ENCODE peak calls at places on chromosomes 13 and 19, in eight cellular contexts. P, J, M, K, T, G, F and A are unnamed samples.

GRCh38 chr13:71874490-71874889 is 7.5 kb upstream of the DACH1 start:
- DNase-seq in P (no peak), J (no peak), M (no peak), K (no peak), T (no peak), G (no peak), F (no peak), A (no peak)

GRCh38 chr13:79043208-79043607 is 362.8 kb downstream of the RBM26 start:
- DNase-seq in P (no peak), J (no peak), M (no peak), K (no peak), T (no peak), G (no peak), F (peak; percentile 3), A (no peak)

GRCh38 chr13:77544365-77544764 is 8.9 kb downstream of the SCEL start:
- DNase-seq in P (no peak), J (peak; percentile 63), M (no peak), K (no peak), T (peak; percentile 42), G (peak; percentile 81), F (no peak), A (peak; percentile 38)

GRCh38 chr19:44113784-44114390 is 688 bp downstream of the ZNF225 start:
- DNase-seq in P (no peak), J (no peak), M (peak; percentile 27), K (peak; percentile 73), T (peak; percentile 18), G (peak; percentile 8), F (no peak), A (no peak)

GRCh38 chr13:101454767-101455166 is 2.3 kb downstream of the ITGBL1 start:
- DNase-seq in P (no peak), J (no peak), M (peak; percentile 33), K (no peak), T (no peak), G (no peak), F (no peak), A (no peak)

GRCh38 chr13:113146750-113147149 is 11.7 kb upstream of the PROZ start:
- DNase-seq in P (no peak), J (no peak), M (no peak), K (no peak), T (no peak), G (no peak), F (no peak), A (no peak)

GRCh38 chr13:93388701-93389100 is 162.1 kb downstream of the GPC6 start:
- DNase-seq in P (no peak), J (no peak), M (peak; percentile 86), K (no peak), T (no peak), G (no peak), F (no peak), A (no peak)

GRCh38 chr19:40907968-40908735 is 26.1 kb upstream of the CYP2A7 start:
- DNase-seq in P (peak; percentile 22), J (peak; percentile 65), M (no peak), K (peak; percentile 85), T (peak; percentile 22), G (peak; percentile 25), F (no peak), A (no peak)

GRCh38 chr13:44259045-44260042 is 114.3 kb upstream of the SERP2 start:
- DNase-seq in P (no peak), J (peak; percentile 39), M (peak; percentile 66), K (no peak), T (peak; percentile 46), G (no peak), F (no peak), A (peak; percentile 41)

GRCh38 chr13:104015646-104016396 is 949.6 kb upstream of the SLC10A2 start:
- DNase-seq in P (no peak), J (no peak), M (peak; percentile 83), K (no peak), T (no peak), G (no peak), F (no peak), A (no peak)

GRCh38 chr19:32464279-32464678 is 58.7 kb downstream of the DPY19L3 start:
- DNase-seq in P (no peak), J (no peak), M (peak; percentile 10), K (no peak), T (no peak), G (no peak), F (no peak), A (no peak)

GRCh38 chr19:18898533-18899408 is 2.8 kb upstream of the CERS1 start:
- DNase-seq in P (no peak), J (no peak), M (no peak), K (peak; percentile 51), T (no peak), G (no peak), F (no peak), A (no peak)

GRCh38 chr19:47663911-47664771 is 49.1 kb upstream of the EHD2 start:
- DNase-seq in P (peak; percentile 85), J (peak; percentile 61), M (peak; percentile 99), K (no peak), T (peak; percentile 94), G (peak; percentile 77), F (peak; percentile 59), A (peak; percentile 74)

GRCh38 chr19:16320987-16321386 is 3.6 kb upstream of the KLF2 start:
- DNase-seq in P (no peak), J (no peak), M (no peak), K (no peak), T (no peak), G (no peak), F (no peak), A (no peak)

GRCh38 chr13:98397221-98397620 is 179.7 kb downstream of the STK24 start:
- DNase-seq in P (no peak), J (no peak), M (peak; percentile 40), K (no peak), T (no peak), G (no peak), F (no peak), A (no peak)

GRCh38 chr19:17450264-17451075 is 2.0 kb upstream of the TMEM221 start:
- DNase-seq in P (no peak), J (no peak), M (no peak), K (no peak), T (no peak), G (no peak), F (no peak), A (no peak)

GRCh38 chr13:108276060-108276459 is 6.5 kb downstream of the TNFSF13B start:
- DNase-seq in P (no peak), J (peak; percentile 33), M (no peak), K (no peak), T (no peak), G (peak; percentile 27), F (no peak), A (peak; percentile 31)

GRCh38 chr19:18436651-18437478 is 1.1 kb downstream of the ISYNA1 start:
- DNase-seq in P (peak; percentile 71), J (peak; percentile 93), M (peak; percentile 69), K (peak; percentile 94), T (peak; percentile 84), G (peak; percentile 90), F (peak; percentile 57), A (peak; percentile 75)

GRCh38 chr19:58560007-58560887 is 1.8 kb upstream of the UBE2M start:
- DNase-seq in P (no peak), J (peak; percentile 62), M (no peak), K (peak; percentile 78), T (no peak), G (no peak), F (no peak), A (no peak)
- TF ChIP-seq POLR2A in P (no peak), J (no peak), M (no peak), K (no peak), T (no peak), G (no peak), F (no peak), A (no peak)

GRCh38 chr13:95641291-95641811 is 3.2 kb downstream of the DZIP1 start:
- DNase-seq in P (no peak), J (peak; percentile 26), M (peak; percentile 27), K (no peak), T (peak; percentile 27), G (no peak), F (no peak), A (no peak)

GRCh38 chr13:95643814-95644598 is 500 bp downstream of the DZIP1 start:
- DNase-seq in P (no peak), J (peak; percentile 51), M (peak; percentile 35), K (peak; percentile 78), T (peak; percentile 22), G (peak; percentile 17), F (peak; percentile 2), A (no peak)

GRCh38 chr13:95643009-95643408 is 1.5 kb downstream of the DZIP1 start:
- DNase-seq in P (no peak), J (no peak), M (no peak), K (no peak), T (no peak), G (no peak), F (no peak), A (no peak)

GRCh38 chr13:95643471-95643813 is 1.1 kb downstream of the DZIP1 start:
- DNase-seq in P (no peak), J (peak; percentile 23), M (peak; percentile 43), K (no peak), T (peak; percentile 23), G (no peak), F (peak; percentile 6), A (no peak)

DNA sequence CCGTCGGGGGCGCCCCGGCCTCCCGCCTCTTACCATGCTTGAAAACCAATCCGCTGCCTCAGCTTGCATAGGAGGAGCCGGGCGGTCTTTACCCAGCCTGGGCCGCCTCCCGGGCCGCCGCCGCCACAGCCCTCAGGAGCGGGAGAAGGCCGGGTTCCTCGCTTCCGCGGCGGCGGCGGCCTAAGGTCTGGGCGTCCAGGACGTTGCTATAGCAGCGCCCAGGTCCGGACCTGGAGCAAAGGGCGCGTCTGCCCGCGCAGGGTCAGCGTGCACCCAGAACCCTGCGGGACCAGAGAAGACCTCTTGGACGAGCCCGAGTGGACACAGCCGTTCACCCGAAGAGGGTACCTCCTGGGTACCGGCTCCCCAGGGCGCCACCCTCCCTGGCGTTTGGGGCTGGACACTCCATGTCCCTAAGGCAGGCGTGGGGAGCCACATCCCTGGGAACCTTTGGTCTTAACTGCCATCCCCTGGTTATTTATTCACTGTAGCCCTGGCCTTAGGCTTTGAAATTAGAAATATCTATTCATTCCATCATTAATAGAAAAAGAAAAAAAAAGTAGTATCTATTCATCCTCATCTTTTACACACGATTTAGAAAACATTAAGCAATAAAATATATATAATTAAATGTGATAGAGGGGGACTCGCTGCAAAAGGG is 2.4 kb downstream of the DZIP1 start:
- DNase-seq in P (no peak), J (peak; percentile 43), M (peak; percentile 43), K (peak; percentile 76), T (peak; percentile 30), G (peak; percentile 30), F (peak; percentile 44), A (peak; percentile 54)
- H3K4me3 ChIP-seq in P (peak overlapping the region; percentile 72), J (peak overlapping the region; percentile 37), M (peak overlapping the region; percentile 47), K (peak overlapping the region; percentile 26), T (peak overlapping the region; percentile 39), G (peak overlapping the region; percentile 48), F (peak overlapping the region; percentile 50), A (peak overlapping the region; percentile 54)

GRCh38 chr19:4029247-4029614 is 21.7 kb downstream of the PIAS4 start:
- DNase-seq in P (no peak), J (no peak), M (no peak), K (no peak), T (no peak), G (no peak), F (no peak), A (no peak)
- TF ChIP-seq POLR2A in P (no peak), J (no peak), M (no peak), K (no peak), T (no peak), G (no peak), F (no peak), A (no peak)

DNA sequence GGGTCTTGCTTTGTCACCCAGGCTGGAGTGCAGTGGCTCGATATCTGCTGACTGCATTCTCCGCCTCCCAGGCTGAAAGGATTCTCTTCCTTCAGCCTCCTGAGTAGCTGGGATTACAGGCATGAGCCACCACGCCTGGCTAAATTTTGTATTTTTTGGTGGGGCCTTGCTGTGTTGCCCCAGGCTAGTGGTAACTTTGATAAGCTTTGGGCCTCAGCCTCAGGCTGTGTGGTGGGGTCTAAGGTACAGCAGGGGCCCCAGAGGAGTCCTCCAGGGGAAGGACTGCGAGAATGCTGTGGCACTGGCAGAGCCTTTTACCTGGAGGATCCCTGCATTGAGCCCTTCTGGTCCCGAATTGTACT is 7.2 kb downstream of the DOT1L start:
- DNase-seq in P (no peak), J (no peak), M (no peak), K (no peak), T (no peak), G (no peak), F (no peak), A (no peak)
- H3K4me3 ChIP-seq in P (no peak overlapping the region), J (no peak overlapping the region), M (no peak overlapping the region), K (no peak overlapping the region), T (no peak overlapping the region), G (no peak overlapping the region), F (peak overlapping the region; percentile 20), A (no peak overlapping the region)